ENCODE peak calls at places on chromosome 1, in seven cellular contexts. One of them, this sample, is unnamed.

GRCh38 chr1:45617618-45618017 is 6.2 kb downstream of the CCDC17 start:
- DNase-seq in stimulated activated CD4-positive, alpha-beta T cell treated with anti-CD3 and anti-CD28 coated beads, Interleukin-2, amount 100 ng/mL, for 24 hours: no peak
- DNase-seq in GM03348: no peak
- DNase-seq in Right ventricle myocardium superior: no peak
- DNase-seq in MM.1S: no peak
- DNase-seq in hypothalamus: no peak
- DNase-seq in substantia nigra: no peak
- DNase-seq in this sample: no peak

GRCh38 chr1:167262820-167263219 is 42.1 kb downstream of the POU2F1 start:
- DNase-seq in stimulated activated CD4-positive, alpha-beta T cell treated with anti-CD3 and anti-CD28 coated beads, Interleukin-2, amount 100 ng/mL, for 24 hours: no peak
- DNase-seq in Right ventricle myocardium superior: no peak
- DNase-seq in MM.1S: no peak
- DNase-seq in substantia nigra: no peak
- DNase-seq in GM03348: no peak
- DNase-seq in hypothalamus: no peak
- DNase-seq in this sample: no peak

GRCh38 chr1:9606458-9606857 is 17.7 kb downstream of the TMEM201 start:
- DNase-seq in substantia nigra: no peak
- DNase-seq in MM.1S: no peak
- DNase-seq in stimulated activated CD4-positive, alpha-beta T cell treated with anti-CD3 and anti-CD28 coated beads, Interleukin-2, amount 100 ng/mL, for 24 hours: no peak
- DNase-seq in hypothalamus: no peak
- DNase-seq in GM03348: no peak
- DNase-seq in Right ventricle myocardium superior: no peak
- DNase-seq in this sample: no peak

GRCh38 chr1:184407816-184408510 is 21.1 kb downstream of the C1orf21 start:
- DNase-seq in Right ventricle myocardium superior: no peak
- DNase-seq in stimulated activated CD4-positive, alpha-beta T cell treated with anti-CD3 and anti-CD28 coated beads, Interleukin-2, amount 100 ng/mL, for 24 hours: no peak
- DNase-seq in MM.1S: peak
- DNase-seq in substantia nigra: no peak
- DNase-seq in hypothalamus: no peak
- DNase-seq in GM03348: peak
- DNase-seq in this sample: no peak

GRCh38 chr1:47578026-47578861 is 140.4 kb downstream of the FOXD2 start:
- DNase-seq in GM03348: no peak
- DNase-seq in Right ventricle myocardium superior: no peak
- DNase-seq in hypothalamus: no peak
- DNase-seq in stimulated activated CD4-positive, alpha-beta T cell treated with anti-CD3 and anti-CD28 coated beads, Interleukin-2, amount 100 ng/mL, for 24 hours: no peak
- DNase-seq in MM.1S: no peak
- DNase-seq in substantia nigra: peak
- DNase-seq in this sample: peak

GRCh38 chr1:110478886-110479285 is 27.9 kb downstream of the PROK1 start:
- DNase-seq in GM03348: no peak
- DNase-seq in Right ventricle myocardium superior: no peak
- DNase-seq in stimulated activated CD4-positive, alpha-beta T cell treated with anti-CD3 and anti-CD28 coated beads, Interleukin-2, amount 100 ng/mL, for 24 hours: no peak
- DNase-seq in hypothalamus: no peak
- DNase-seq in substantia nigra: no peak
- DNase-seq in MM.1S: no peak
- DNase-seq in this sample: no peak

GRCh38 chr1:201584510-201584991 is 45.6 kb downstream of the NAV1 start:
- DNase-seq in GM03348: peak
- DNase-seq in substantia nigra: no peak
- DNase-seq in hypothalamus: no peak
- DNase-seq in stimulated activated CD4-positive, alpha-beta T cell treated with anti-CD3 and anti-CD28 coated beads, Interleukin-2, amount 100 ng/mL, for 24 hours: no peak
- DNase-seq in Right ventricle myocardium superior: peak
- DNase-seq in MM.1S: no peak
- DNase-seq in this sample: peak

GRCh38 chr1:14924012-14924452 is 229.5 kb upstream of the TMEM51 start:
- DNase-seq in MM.1S: peak
- DNase-seq in hypothalamus: peak
- DNase-seq in stimulated activated CD4-positive, alpha-beta T cell treated with anti-CD3 and anti-CD28 coated beads, Interleukin-2, amount 100 ng/mL, for 24 hours: no peak
- DNase-seq in substantia nigra: peak
- DNase-seq in GM03348: peak
- DNase-seq in Right ventricle myocardium superior: peak
- DNase-seq in this sample: peak